ENCODE peak calls at places on chromosomes 7 and 10, in six cellular contexts. L, I, E, T, H and S are unnamed samples.

GRCh38 chr7:23743226-23743625 is 33.2 kb downstream of the STK31 start:
- DNase-seq in H (no peak), E (no peak), I (no peak), T (no peak), L (no peak), S (no peak)

GRCh38 chr10:101566333-101567164 is 21.5 kb downstream of the POLL start:
- DNase-seq in I (peak), H (no peak), E (peak), T (no peak), L (no peak), S (no peak)

GRCh38 chr10:52216852-52217251 is 97.2 kb upstream of the DKK1 start:
- DNase-seq in H (peak), L (peak), E (peak), T (peak), I (no peak), S (no peak)

GRCh38 chr10:34739915-34740314 is 75.2 kb downstream of the PARD3 start:
- DNase-seq in L (peak), H (peak), E (peak), T (no peak), I (no peak), S (peak)

GRCh38 chr10:29482591-29483421 is 152.0 kb downstream of the SVIL start:
- DNase-seq in L (peak), H (no peak), T (no peak), E (peak), I (no peak), S (no peak)

GRCh38 chr10:98045785-98046389 is 15.5 kb upstream of the CRTAC1 start:
- DNase-seq in E (peak), H (peak), I (peak), T (peak), L (peak), S (peak)

GRCh38 chr10:29243750-29244149 is 45.1 kb upstream of the LYZL1 start:
- DNase-seq in I (no peak), H (peak), T (no peak), E (no peak), L (no peak), S (no peak)

GRCh38 chr7:46854958-46855473 is 726.9 kb downstream of the TNS3 start:
- DNase-seq in L (no peak), I (no peak), E (peak), H (peak), T (no peak), S (no peak)

GRCh38 chr10:97366572-97366971 is 32.0 kb upstream of the FRAT2 start:
- DNase-seq in I (no peak), L (no peak), T (no peak), H (no peak), E (no peak), S (no peak)

GRCh38 chr10:43045246-43045621 is 31.6 kb upstream of the RET start:
- DNase-seq in L (no peak), E (no peak), H (no peak), T (no peak), I (no peak), S (no peak)

GRCh38 chr10:95628786-95629185 is 27.7 kb downstream of the ALDH18A1 start:
- DNase-seq in L (no peak), H (peak), T (no peak), E (no peak), I (no peak), S (no peak)

GRCh38 chr10:96269438-96270300 is 1.7 kb downstream of the BLNK start:
- DNase-seq in E (no peak), H (no peak), L (no peak), I (no peak), T (no peak), S (no peak)

GRCh38 chr7:140060788-140061606 is 1.8 kb downstream of the PARP12 start:
- DNase-seq in I (no peak), H (no peak), E (peak), T (no peak), L (peak), S (no peak)

GRCh38 chr10:58642283-58642682 is 129.6 kb downstream of the BICC1 start:
- DNase-seq in L (no peak), E (peak), T (no peak), I (no peak), H (no peak), S (no peak)

GRCh38 chr7:116354171-116354545 is 143.8 kb downstream of the TES start:
- DNase-seq in I (no peak), H (no peak), T (no peak), L (peak), E (peak), S (no peak)

GRCh38 chr10:65394898-65395297 is 1530.9 kb upstream of the LRRTM3 start:
- DNase-seq in T (no peak), H (peak), L (no peak), E (peak), I (no peak), S (no peak)

GRCh38 chr10:75223507-75223906 is 12.2 kb downstream of the COMTD1 start:
- DNase-seq in L (no peak), E (no peak), I (no peak), H (no peak), T (no peak), S (no peak)

GRCh38 chr10:1739751-1740150 is 2.4 kb upstream of the ADARB2 start:
- DNase-seq in L (no peak), T (no peak), I (no peak), E (no peak), H (no peak), S (no peak)

GRCh38 chr7:19317461-19317860 is 172.2 kb upstream of the FERD3L start:
- DNase-seq in E (peak), T (no peak), L (no peak), H (no peak), I (no peak), S (no peak)

GRCh38 chr7:130180571-130180971 is 24.6 kb downstream of the TMEM209 start:
- DNase-seq in T (no peak), H (peak), I (no peak), E (no peak), L (peak), S (no peak)

GRCh38 chr7:38105874-38106483 is 72.1 kb upstream of the STARD3NL start:
- DNase-seq in I (peak), T (peak), L (peak), E (peak), H (peak), S (no peak)

GRCh38 chr7:12653127-12653917 is 34.1 kb upstream of the ARL4A start:
- DNase-seq in I (no peak), T (no peak), E (peak), H (no peak), L (peak), S (no peak)

GRCh38 chr10:69382382-69383117 is 34.2 kb downstream of the TACR2 start:
- DNase-seq in I (no peak), E (peak), T (no peak), L (peak), H (peak), S (no peak)

GRCh38 chr7:133703547-133703946 is 423.6 kb upstream of the LRGUK start:
- DNase-seq in H (peak), L (peak), T (no peak), I (no peak), E (peak), S (no peak)

GRCh38 chr10:70856454-70856853 is 31.9 kb downstream of the PCBD1 start:
- DNase-seq in T (no peak), E (peak), H (no peak), I (peak), L (no peak), S (no peak)

GRCh38 chr7:103065666-103066065 is 8.9 kb downstream of the FBXL13 start:
- DNase-seq in L (peak), I (peak), H (peak), T (no peak), E (peak), S (peak)

GRCh38 chr10:5544216-5544805 is 19.6 kb downstream of the CALML3 start:
- DNase-seq in H (no peak), I (no peak), E (no peak), T (peak), L (no peak), S (no peak)

GRCh38 chr7:105617280-105618015 is 36.2 kb upstream of the EFCAB10 start:
- DNase-seq in I (no peak), L (no peak), E (no peak), T (no peak), H (no peak), S (no peak)

DNA sequence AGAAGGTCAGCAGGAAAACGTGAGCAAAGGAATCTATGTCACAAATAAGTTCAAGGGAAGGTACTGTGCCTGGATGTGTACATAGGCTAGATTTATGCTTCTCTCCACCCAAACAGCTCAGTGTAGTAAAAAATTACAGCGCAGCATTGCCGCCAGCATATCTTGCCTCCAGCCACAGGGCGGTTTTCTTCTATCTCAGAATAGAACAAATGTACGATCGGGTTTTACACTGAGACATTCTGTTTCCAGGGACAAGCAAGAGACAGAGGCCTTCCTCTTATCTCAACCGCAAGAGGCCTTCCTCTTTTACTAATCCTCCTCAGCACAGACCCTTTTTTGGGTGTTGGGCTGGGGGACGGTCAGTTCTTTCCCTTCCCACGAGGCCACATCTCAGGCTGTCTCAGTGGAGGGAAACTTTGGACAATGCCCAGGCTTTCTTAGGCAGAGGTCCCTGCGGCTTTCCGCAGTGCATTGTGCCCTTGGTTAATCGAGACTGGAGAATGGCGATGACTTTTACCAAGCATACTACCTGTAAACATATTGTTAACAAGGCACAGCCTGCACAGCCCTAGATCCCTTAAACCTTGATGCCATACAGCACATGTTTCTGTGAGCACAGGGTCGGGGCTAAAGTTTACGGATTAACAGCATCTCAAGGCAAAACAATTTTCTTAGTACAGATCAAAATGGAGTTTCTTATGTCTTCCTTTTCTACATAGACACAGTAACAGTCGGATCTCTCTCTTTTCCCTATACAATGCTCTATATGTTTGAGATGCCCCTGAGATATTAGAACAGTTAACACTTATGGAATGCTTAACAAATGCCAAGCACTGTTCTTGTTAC is 11.6 kb upstream of the ABHD11 start:
- DNase-seq in T (peak), H (no peak), I (no peak), L (no peak), E (no peak), S (no peak)
- TF ChIP-seq CTCF in T (no peak), H (no peak), I (no peak), L (no peak), E (no peak), S (no peak)

DNA sequence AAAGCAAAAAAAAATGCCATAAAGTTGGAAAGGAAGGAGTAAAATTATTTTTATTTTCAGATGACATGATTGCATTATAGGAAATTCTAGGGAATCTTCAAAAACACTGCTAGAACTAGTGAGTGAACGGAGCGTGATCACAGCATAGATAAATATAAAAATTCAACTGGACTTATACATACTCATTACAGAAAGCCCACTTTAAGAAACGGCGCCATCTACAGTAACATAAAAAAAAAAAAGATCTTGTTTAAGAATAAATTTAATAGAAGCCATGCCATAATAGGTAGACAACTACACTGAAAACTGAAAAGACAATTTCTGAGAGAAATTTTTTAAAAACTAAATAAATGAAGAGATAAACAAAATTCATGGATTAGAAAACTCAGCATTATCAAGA is 623.1 kb upstream of the MGMT start:
- DNase-seq in H (no peak), L (no peak), T (peak), I (no peak), E (no peak), S (no peak)
- TF ChIP-seq CTCF in H (no peak), L (no peak), T (peak), I (no peak), E (no peak), S (peak)

DNA sequence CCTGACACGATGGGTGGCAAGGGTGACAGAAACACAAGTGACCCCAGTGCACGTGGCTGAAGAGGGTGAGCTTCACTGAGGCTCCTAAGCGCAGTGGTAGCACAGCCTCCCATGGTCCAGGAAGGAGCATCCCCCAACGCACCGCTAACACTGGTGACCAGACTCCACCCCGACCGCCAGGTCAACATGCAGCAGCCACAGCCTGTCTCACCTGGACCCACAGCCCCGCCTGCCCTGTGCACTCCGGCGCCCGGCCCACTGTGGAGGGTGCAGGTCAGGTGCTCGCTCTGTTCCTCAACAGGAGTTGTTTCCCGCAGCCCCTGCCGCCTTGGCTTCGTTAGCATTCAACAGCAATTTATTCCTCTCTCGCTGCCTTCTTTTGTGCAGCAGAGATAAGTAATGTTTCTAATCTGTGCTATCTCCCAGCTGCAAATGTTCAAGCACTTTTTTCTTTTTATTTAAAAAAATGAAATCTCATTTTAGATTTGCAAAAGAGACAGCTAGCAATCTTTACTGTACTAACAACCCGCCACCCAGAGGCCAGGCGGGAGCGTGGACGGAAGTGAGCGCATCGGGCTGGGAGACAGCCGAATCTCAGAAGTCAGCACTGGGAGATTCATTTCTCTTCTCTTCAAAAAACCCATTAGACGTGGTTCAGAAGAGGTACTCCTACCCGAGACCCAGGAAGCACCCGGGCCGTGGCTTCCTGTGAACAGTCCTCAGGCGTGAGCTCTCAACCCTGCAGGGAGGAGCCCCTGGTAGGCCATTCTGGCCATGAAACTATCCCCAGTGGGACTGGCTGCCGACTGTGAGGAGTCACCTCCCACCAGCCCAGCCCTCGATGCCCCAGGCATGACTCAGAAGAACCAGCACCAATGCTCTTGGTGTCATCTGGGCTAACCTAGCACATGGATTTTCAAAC is 133.4 kb downstream of the MAD1L1 start:
- DNase-seq in H (no peak), I (peak), T (no peak), L (no peak), E (no peak), S (no peak)
- TF ChIP-seq CTCF in H (no peak), I (no peak), T (no peak), L (no peak), E (peak), S (no peak)

GRCh38 chr7:30726296-30727006 is 25.5 kb upstream of the INMT start:
- DNase-seq in L (no peak), E (no peak), T (no peak), I (no peak), H (no peak), S (no peak)
- TF ChIP-seq CTCF in L (no peak), E (no peak), T (no peak), I (no peak), H (no peak), S (no peak)

GRCh38 chr10:63466168-63466935 is 575 bp upstream of the JMJD1C start:
- DNase-seq in H (no peak), E (peak), T (no peak), L (peak), I (peak), S (no peak)
- TF ChIP-seq CTCF in H (no peak), E (no peak), T (no peak), L (no peak), I (no peak), S (no peak)

GRCh38 chr10:119917777-119918176 is 25.2 kb downstream of the SEC23IP start:
- DNase-seq in L (peak), I (no peak), T (no peak), E (peak), H (no peak), S (no peak)
- TF ChIP-seq CTCF in L (peak), I (no peak), T (no peak), E (no peak), H (peak), S (no peak)

GRCh38 chr7:155698633-155699032 is 54.2 kb downstream of the RBM33 start:
- DNase-seq in E (no peak), I (no peak), T (no peak), H (no peak), L (no peak), S (no peak)

GRCh38 chr7:155702616-155703015 is 58.2 kb downstream of the RBM33 start:
- DNase-seq in T (no peak), E (peak), L (no peak), H (peak), I (no peak), S (no peak)

GRCh38 chr7:155699180-155699579 is 54.7 kb downstream of the RBM33 start:
- DNase-seq in L (no peak), I (no peak), H (no peak), E (no peak), T (no peak), S (no peak)

GRCh38 chr7:155700847-155701246 is 56.4 kb downstream of the RBM33 start:
- DNase-seq in H (no peak), E (no peak), T (no peak), I (no peak), L (no peak), S (no peak)

DNA sequence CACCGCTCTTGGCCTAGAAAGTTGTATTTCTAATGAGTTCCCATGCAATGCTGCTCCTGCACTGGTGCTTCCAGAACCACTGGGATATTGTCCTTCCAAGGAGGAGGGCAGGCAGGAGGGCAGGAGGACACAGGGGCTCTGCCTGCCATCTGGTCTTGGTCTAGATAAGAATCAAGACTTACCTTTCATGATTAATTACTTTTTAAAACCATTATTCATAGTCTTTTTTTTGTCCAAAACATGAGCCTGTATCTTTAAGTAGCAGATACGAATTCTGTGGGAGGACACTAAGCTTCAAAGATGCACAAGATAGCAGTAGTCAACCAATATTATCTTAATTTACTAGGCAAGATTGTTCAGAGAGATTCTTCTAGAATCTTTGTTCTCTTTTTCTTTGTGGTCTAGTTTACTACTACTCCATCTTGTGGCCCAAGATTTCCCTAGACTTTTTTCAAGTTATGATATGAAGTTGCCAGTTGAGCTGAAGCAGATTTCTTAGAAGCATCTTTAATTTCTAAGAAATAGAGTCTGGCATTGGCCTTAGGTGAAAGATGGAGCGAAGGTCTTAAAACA is 57.6 kb downstream of the RBM33 start:
- DNase-seq in L (no peak), I (no peak), H (no peak), T (no peak), E (peak), S (no peak)
- TF ChIP-seq CTCF in L (peak), I (no peak), H (peak), T (no peak), E (peak), S (no peak)